ENCODE peak calls at places on chromosomes 6 and 20, in four cellular contexts. J is fibroblast of lung, S is astrocyte of the spinal cord, P is GM12865. T is an unnamed sample.

GRCh38 chr20:17557675-17558006 is 12.2 kb upstream of the DSTN start:
- DNase-seq in J (peak; percentile 92), S (peak; percentile 87), P (no peak), T (no peak)

GRCh38 chr6:113630738-113631535 is 226.2 kb upstream of the MARCKS start:
- DNase-seq in J (peak; percentile 68), S (peak; percentile 56), P (peak; percentile 96), T (no peak)

GRCh38 chr20:47998736-47999135 is 213.5 kb upstream of the SULF2 start:
- DNase-seq in J (peak; percentile 36), S (no peak), P (no peak), T (no peak)

GRCh38 chr6:6801002-6801329 is 212.4 kb downstream of the LY86 start:
- DNase-seq in J (no peak), S (no peak), P (no peak), T (no peak)

GRCh38 chr6:1801401-1801800 is 191.7 kb downstream of the FOXC1 start:
- DNase-seq in J (no peak), S (no peak), P (no peak), T (no peak)

GRCh38 chr20:43537921-43538854 is 20.6 kb upstream of the SGK2 start:
- DNase-seq in J (peak; percentile 42), S (peak; percentile 60), P (peak; percentile 59), T (no peak)

GRCh38 chr6:107864235-107864970 is 40.3 kb upstream of the SCML4 start:
- DNase-seq in J (no peak), S (no peak), P (no peak), T (no peak)

GRCh38 chr6:88629838-88630462 is 333.5 kb downstream of the RNGTT start:
- DNase-seq in J (peak; percentile 6), S (peak; percentile 52), P (peak; percentile 69), T (no peak)

GRCh38 chr20:42974347-42974746 is 215.4 kb downstream of the PTPRT start:
- DNase-seq in J (no peak), S (no peak), P (no peak), T (no peak)

GRCh38 chr6:121522265-121522664 is 86.8 kb downstream of the GJA1 start:
- DNase-seq in J (peak; percentile 98), S (peak; percentile 97), P (no peak), T (no peak)

GRCh38 chr20:29448806-29449470 is 1808.5 kb upstream of the DEFB115 start:
- DNase-seq in J (no peak), S (no peak), P (no peak), T (no peak)

GRCh38 chr6:169252805-169253189 is 849 bp downstream of the THBS2 start:
- DNase-seq in J (peak; percentile 55), S (peak; percentile 37), P (no peak), T (peak; percentile 75)

GRCh38 chr6:105993769-105994521 is 92.2 kb upstream of the PRDM1 start:
- DNase-seq in J (peak; percentile 42), S (peak; percentile 27), P (peak; percentile 55), T (no peak)

GRCh38 chr20:58219342-58219700 is 9.1 kb downstream of the ANKRD60 start:
- DNase-seq in J (peak; percentile 29), S (peak; percentile 60), P (no peak), T (peak; percentile 12)

GRCh38 chr6:158799051-158799792 is 19.9 kb downstream of the EZR start:
- DNase-seq in J (peak; percentile 74), S (peak; percentile 46), P (no peak), T (no peak)

GRCh38 chr6:164039954-164040375 is 625.4 kb downstream of the QKI start:
- DNase-seq in J (no peak), S (no peak), P (no peak), T (peak; percentile 70)

GRCh38 chr6:105097288-105097687 is 82.5 kb downstream of the POPDC3 start:
- DNase-seq in J (no peak), S (no peak), P (no peak), T (no peak)

GRCh38 chr6:16184129-16184528 is 54.3 kb upstream of the GMPR start:
- DNase-seq in J (no peak), S (no peak), P (peak; percentile 82), T (no peak)

GRCh38 chr20:20594171-20594530 is 118.3 kb downstream of the RALGAPA2 start:
- DNase-seq in J (peak; percentile 15), S (peak; percentile 57), P (peak; percentile 33), T (no peak)

GRCh38 chr6:108164537-108164814 is 1.3 kb upstream of the NR2E1 start:
- DNase-seq in J (no peak), S (no peak), P (no peak), T (no peak)

GRCh38 chr6:15887491-15888461 is 224.9 kb upstream of the DTNBP1 start:
- DNase-seq in J (no peak), S (no peak), P (peak; percentile 69), T (no peak)

GRCh38 chr6:168092541-168092940 is 13.5 kb upstream of the FRMD1 start:
- DNase-seq in J (no peak), S (no peak), P (no peak), T (no peak)

GRCh38 chr6:130159876-130160415 is 62.8 kb downstream of the SAMD3 start:
- DNase-seq in J (peak; percentile 71), S (no peak), P (no peak), T (no peak)

GRCh38 chr6:130163261-130163660 is 59.5 kb downstream of the SAMD3 start:
- DNase-seq in J (no peak), S (no peak), P (no peak), T (no peak)

GRCh38 chr6:130161627-130162404 is 60.9 kb downstream of the SAMD3 start:
- DNase-seq in J (peak; percentile 78), S (peak; percentile 42), P (peak; percentile 13), T (no peak)

GRCh38 chr6:130164251-130164650 is 58.5 kb downstream of the SAMD3 start:
- DNase-seq in J (no peak), S (no peak), P (no peak), T (no peak)

DNA sequence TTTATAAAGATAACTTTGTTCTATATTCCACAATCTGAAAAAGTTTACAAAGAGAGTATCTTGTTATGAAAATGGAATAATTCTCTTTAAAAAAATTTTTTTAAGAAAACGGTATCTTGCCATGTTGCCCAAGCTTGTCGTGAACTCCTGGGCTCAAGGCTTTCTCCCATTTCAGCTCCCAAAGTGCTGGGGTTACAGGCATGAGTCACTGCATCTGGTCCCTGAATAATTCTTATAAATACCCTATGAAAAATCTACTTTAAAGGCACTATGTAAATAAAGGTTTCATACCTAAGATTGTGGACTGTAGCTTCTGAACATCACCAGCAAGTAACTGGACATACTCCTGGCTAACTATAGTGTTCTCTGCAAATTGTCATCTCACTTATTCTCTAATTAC is 60.3 kb downstream of the SAMD3 start:
- DNase-seq in J (peak; percentile 13), S (no peak), P (no peak), T (no peak)
- TF ChIP-seq CTCF in J (no peak), S (no peak), P (no peak), T (no peak)

GRCh38 chr6:162178266-162178665 is 549.3 kb downstream of the PRKN start:
- DNase-seq in J (no peak), S (no peak), P (no peak), T (no peak)

GRCh38 chr6:162179196-162179951 is 548.2 kb downstream of the PRKN start:
- DNase-seq in J (no peak), S (no peak), P (no peak), T (no peak)

GRCh38 chr6:162181741-162182401 is 545.7 kb downstream of the PRKN start:
- DNase-seq in J (peak; percentile 53), S (peak; percentile 49), P (no peak), T (no peak)

GRCh38 chr6:162178666-162179065 is 548.9 kb downstream of the PRKN start:
- DNase-seq in J (no peak), S (no peak), P (no peak), T (no peak)

GRCh38 chr6:162177733-162178132 is 549.8 kb downstream of the PRKN start:
- DNase-seq in J (peak; percentile 41), S (peak; percentile 41), P (no peak), T (no peak)
- TF ChIP-seq CTCF in J (peak; percentile 39), S (peak; percentile 46), P (no peak), T (no peak)

GRCh38 chr20:3173582-3174441 is 463 bp upstream of the LZTS3 start:
- DNase-seq in J (peak; percentile 67), S (peak; percentile 76), P (peak; percentile 85), T (peak; percentile 94)
- TF ChIP-seq CTCF in J (no peak), S (peak; percentile 4), P (no peak), T (peak; percentile 23)

DNA sequence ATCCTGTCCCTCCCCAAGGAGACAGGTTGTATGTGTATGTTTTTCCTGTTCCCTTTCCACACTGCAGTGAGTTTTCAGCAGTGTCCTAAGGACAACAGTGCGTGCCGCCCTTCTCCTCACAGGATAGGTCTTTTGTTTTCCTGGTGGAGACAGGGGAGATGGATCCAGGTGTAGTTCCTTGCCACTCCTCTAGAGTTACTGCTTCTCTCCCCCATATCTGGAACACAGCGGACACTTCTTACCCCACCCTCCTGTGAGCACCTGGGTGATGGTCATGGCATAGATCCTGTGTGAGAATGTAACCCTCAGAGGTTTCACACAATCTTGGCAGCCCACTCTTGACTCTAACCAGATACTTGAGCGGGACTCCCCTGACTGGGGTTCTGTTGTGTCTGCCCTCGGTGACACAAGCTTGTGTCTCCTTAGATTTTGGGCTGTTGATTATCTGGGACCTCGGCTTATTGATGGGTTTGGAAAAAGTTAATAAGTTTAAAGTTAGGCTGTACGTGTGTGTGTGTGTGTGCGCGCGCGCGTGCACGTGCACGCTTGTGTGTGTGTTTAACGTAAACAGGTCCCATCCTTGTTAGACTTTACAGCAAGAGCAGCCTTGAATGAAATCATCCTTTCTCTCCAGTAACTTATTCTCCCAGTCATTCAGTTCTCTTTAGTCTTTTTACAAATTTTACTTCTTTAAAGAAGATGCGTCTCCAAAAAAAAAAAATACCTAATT is 131.3 kb upstream of the EDN1 start:
- DNase-seq in J (no peak), S (no peak), P (no peak), T (no peak)
- TF ChIP-seq CTCF in J (no peak), S (peak; percentile 14), P (peak; percentile 15), T (no peak)

DNA sequence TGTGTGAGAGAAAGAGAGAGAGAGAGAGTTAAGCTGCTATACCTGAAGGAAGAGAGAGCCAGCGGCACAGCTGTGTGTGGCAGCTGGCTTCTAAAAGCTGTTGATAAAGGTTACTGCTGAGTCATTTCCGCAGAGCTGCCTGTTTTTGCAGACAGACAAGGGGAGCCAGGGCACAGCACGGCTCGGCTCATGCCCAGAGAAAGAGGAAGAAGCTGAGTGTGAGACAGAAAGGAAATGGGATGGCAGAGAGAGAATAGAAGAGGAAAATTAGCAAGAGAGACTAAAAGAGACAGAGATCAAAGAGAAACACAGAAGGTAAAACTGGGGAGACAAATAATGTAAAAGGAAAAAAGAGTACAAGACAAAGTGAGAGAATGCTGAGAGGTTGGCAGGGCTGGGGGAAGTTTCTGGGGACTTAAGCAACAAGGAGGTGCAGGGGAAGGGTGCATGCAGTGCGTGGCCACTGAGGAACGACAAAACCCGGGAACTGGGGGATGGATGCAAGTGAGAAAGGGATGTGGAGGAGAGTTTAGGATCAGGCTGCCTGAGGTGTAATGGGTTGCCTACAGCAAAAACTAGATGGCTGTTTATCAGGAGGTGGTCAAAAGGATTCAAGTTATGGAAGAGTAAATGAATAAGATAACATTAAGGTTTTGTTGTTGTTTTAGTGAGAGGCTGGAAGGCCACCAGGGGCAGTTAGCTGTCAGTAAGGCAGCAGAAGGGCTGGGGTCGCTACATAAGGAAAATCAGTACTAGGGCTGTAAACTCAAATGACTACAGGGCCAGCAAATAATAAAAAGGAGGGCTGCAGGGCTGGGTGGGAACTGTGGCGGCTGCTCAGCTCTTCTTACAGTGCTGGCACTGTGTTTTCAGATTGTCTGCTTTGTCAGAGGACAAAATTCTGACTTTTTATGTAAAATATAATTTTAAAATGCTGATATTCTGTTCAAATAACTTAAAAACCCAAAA is 22.9 kb downstream of the HLA-A start:
- DNase-seq in J (peak; percentile 87), S (peak; percentile 83), P (peak; percentile 94), T (peak; percentile 90)
- TF ChIP-seq CTCF in J (no peak), S (no peak), P (no peak), T (no peak)